ENCODE peak calls at places on chromosomes 5 and 9, in eight cellular contexts. W is choroid plexus epithelial cell, C is ELR, L is erythroblast, H is dorsolateral prefrontal cortex, M is amniotic stem cell, E is aorta, Q is fibroblast of the conjunctiva. J is an unnamed sample.

GRCh38 chr9:92655896-92656536 is 13.9 kb downstream of the IPPK start:
- DNase-seq in W (no peak), C (no peak), L (peak), H (no peak), M (no peak), E (peak), Q (no peak), J (no peak)

GRCh38 chr5:9295466-9295801 is 250.4 kb downstream of the SEMA5A start:
- DNase-seq in W (no peak), C (no peak), L (no peak), H (no peak), M (no peak), E (no peak), Q (no peak), J (no peak)

GRCh38 chr9:125435776-125436612 is 174.4 kb downstream of the GAPVD1 start:
- DNase-seq in W (no peak), C (no peak), L (no peak), H (no peak), M (no peak), E (peak), Q (no peak), J (no peak)

GRCh38 chr9:137096785-137097546 is 10.2 kb downstream of the MAN1B1 start:
- DNase-seq in W (no peak), C (no peak), L (no peak), H (no peak), M (no peak), E (peak), Q (no peak), J (no peak)

GRCh38 chr9:128494108-128494742 is 10.3 kb upstream of the GLE1 start:
- DNase-seq in W (peak), C (no peak), L (peak), H (peak), M (no peak), E (peak), Q (no peak), J (no peak)

GRCh38 chr5:95628933-95629332 is 9.0 kb downstream of the GPR150 start:
- DNase-seq in W (no peak), C (no peak), L (no peak), H (no peak), M (no peak), E (no peak), Q (no peak), J (no peak)

GRCh38 chr5:131379723-131380122 is 115.9 kb downstream of the CDC42SE2 start:
- DNase-seq in W (peak), C (peak), L (peak), H (no peak), M (no peak), E (no peak), Q (no peak), J (peak)

GRCh38 chr9:129486496-129487306 is 134.2 kb downstream of the C9orf50 start:
- DNase-seq in W (peak), C (peak), L (no peak), H (no peak), M (no peak), E (peak), Q (peak), J (no peak)

GRCh38 chr5:6837519-6838110 is 124.4 kb downstream of the TENT4A start:
- DNase-seq in W (peak), C (peak), L (peak), H (no peak), M (no peak), E (no peak), Q (no peak), J (no peak)

GRCh38 chr5:173913686-173914321 is 25.7 kb downstream of the CPEB4 start:
- DNase-seq in W (no peak), C (no peak), L (peak), H (no peak), M (no peak), E (no peak), Q (no peak), J (no peak)

GRCh38 chr5:126597156-126597555 is 2.1 kb upstream of the ALDH7A1 start:
- DNase-seq in W (peak), C (peak), L (no peak), H (no peak), M (no peak), E (no peak), Q (peak), J (no peak)

GRCh38 chr5:123344819-123345426 is 78.3 kb downstream of the CEP120 start:
- DNase-seq in W (peak), C (peak), L (peak), H (no peak), M (peak), E (no peak), Q (peak), J (no peak)

GRCh38 chr9:99870126-99870525 is 36.3 kb upstream of the STX17 start:
- DNase-seq in W (peak), C (peak), L (no peak), H (no peak), M (no peak), E (no peak), Q (no peak), J (no peak)

GRCh38 chr5:91514408-91514807 is 131.3 kb upstream of the ARRDC3 start:
- DNase-seq in W (peak), C (no peak), L (no peak), H (no peak), M (no peak), E (no peak), Q (no peak), J (no peak)

GRCh38 chr9:87494970-87495471 is 2.6 kb upstream of the DAPK1 start:
- DNase-seq in W (no peak), C (no peak), L (peak), H (no peak), M (no peak), E (no peak), Q (no peak), J (peak)

GRCh38 chr5:160960592-160960991 is 108.6 kb upstream of the ATP10B start:
- DNase-seq in W (no peak), C (no peak), L (no peak), H (peak), M (no peak), E (no peak), Q (no peak), J (no peak)

GRCh38 chr5:158639876-158640570 is 459.7 kb downstream of the EBF1 start:
- DNase-seq in W (no peak), C (no peak), L (no peak), H (peak), M (no peak), E (no peak), Q (no peak), J (no peak)

GRCh38 chr9:76114144-76114543 is 223.7 kb downstream of the PCSK5 start:
- DNase-seq in W (peak), C (no peak), L (no peak), H (no peak), M (no peak), E (no peak), Q (peak), J (no peak)

GRCh38 chr5:52777186-52777585 is 10.5 kb upstream of the ITGA1 start:
- DNase-seq in W (no peak), C (no peak), L (no peak), H (no peak), M (no peak), E (no peak), Q (no peak), J (no peak)